ENCODE peak calls at places on chromosomes 1 and 21, in ten cellular contexts. One of them, this sample, is unnamed.

GRCh38 chr1:91091812-91092211 is 70.0 kb upstream of the ZNF644 start:
- DNase-seq in psoas muscle: no peak
- DNase-seq in AG09319: no peak
- DNase-seq in tibial artery: no peak
- DNase-seq in choroid plexus epithelial cell: no peak
- DNase-seq in foreskin fibroblast: no peak
- DNase-seq in cardiac muscle cell: no peak
- DNase-seq in CD4-positive, alpha-beta T cell: no peak
- DNase-seq in WTC11: no peak
- DNase-seq in A549: no peak
- DNase-seq in this sample: no peak

GRCh38 chr1:208108646-208109330 is 135.4 kb downstream of the PLXNA2 start:
- DNase-seq in cardiac muscle cell: no peak
- DNase-seq in WTC11: no peak
- DNase-seq in choroid plexus epithelial cell: no peak
- DNase-seq in A549: no peak
- DNase-seq in AG09319: no peak
- DNase-seq in psoas muscle: no peak
- DNase-seq in CD4-positive, alpha-beta T cell: no peak
- DNase-seq in foreskin fibroblast: no peak
- DNase-seq in tibial artery: no peak
- DNase-seq in this sample: no peak

GRCh38 chr1:176178316-176178715 is 28.8 kb downstream of the COP1 start:
- DNase-seq in A549: no peak
- DNase-seq in cardiac muscle cell: no peak
- DNase-seq in WTC11: no peak
- DNase-seq in tibial artery: no peak
- DNase-seq in foreskin fibroblast: no peak
- DNase-seq in psoas muscle: no peak
- DNase-seq in choroid plexus epithelial cell: peak; percentile 17
- DNase-seq in AG09319: no peak
- DNase-seq in CD4-positive, alpha-beta T cell: no peak
- DNase-seq in this sample: peak; percentile 23

GRCh38 chr1:51237714-51238403 is 1.8 kb downstream of the RNF11 start:
- DNase-seq in psoas muscle: no peak
- DNase-seq in cardiac muscle cell: peak; percentile 23
- DNase-seq in choroid plexus epithelial cell: peak; percentile 60
- DNase-seq in CD4-positive, alpha-beta T cell: no peak
- DNase-seq in WTC11: no peak
- DNase-seq in A549: no peak
- DNase-seq in tibial artery: no peak
- DNase-seq in foreskin fibroblast: peak; percentile 64
- DNase-seq in AG09319: no peak
- DNase-seq in this sample: peak; percentile 41

GRCh38 chr1:64410217-64410616 is 59.7 kb upstream of the CACHD1 start:
- DNase-seq in WTC11: no peak
- DNase-seq in AG09319: no peak
- DNase-seq in A549: no peak
- DNase-seq in CD4-positive, alpha-beta T cell: no peak
- DNase-seq in foreskin fibroblast: no peak
- DNase-seq in tibial artery: no peak
- DNase-seq in cardiac muscle cell: no peak
- DNase-seq in choroid plexus epithelial cell: no peak
- DNase-seq in psoas muscle: no peak
- DNase-seq in this sample: no peak

GRCh38 chr1:36872858-36873257 is 161.5 kb downstream of the GRIK3 start:
- DNase-seq in cardiac muscle cell: no peak
- DNase-seq in AG09319: no peak
- DNase-seq in WTC11: no peak
- DNase-seq in CD4-positive, alpha-beta T cell: no peak
- DNase-seq in tibial artery: no peak
- DNase-seq in A549: no peak
- DNase-seq in foreskin fibroblast: no peak
- DNase-seq in psoas muscle: no peak
- DNase-seq in choroid plexus epithelial cell: no peak
- DNase-seq in this sample: no peak

GRCh38 chr1:67735806-67736627 is 51.0 kb downstream of the GADD45A start:
- DNase-seq in psoas muscle: peak; percentile 78
- DNase-seq in foreskin fibroblast: peak; percentile 88
- DNase-seq in choroid plexus epithelial cell: peak; percentile 94
- DNase-seq in WTC11: no peak
- DNase-seq in tibial artery: peak; percentile 85
- DNase-seq in A549: peak; percentile 36
- DNase-seq in cardiac muscle cell: no peak
- DNase-seq in CD4-positive, alpha-beta T cell: peak; percentile 26
- DNase-seq in AG09319: peak; percentile 76
- DNase-seq in this sample: peak; percentile 88

GRCh38 chr21:25638634-25639166 is 358 bp upstream of the JAM2 start:
- DNase-seq in tibial artery: no peak
- DNase-seq in WTC11: no peak
- DNase-seq in cardiac muscle cell: no peak
- DNase-seq in foreskin fibroblast: peak; percentile 36
- DNase-seq in AG09319: no peak
- DNase-seq in psoas muscle: no peak
- DNase-seq in CD4-positive, alpha-beta T cell: no peak
- DNase-seq in choroid plexus epithelial cell: peak; percentile 44
- DNase-seq in A549: no peak
- DNase-seq in this sample: peak; percentile 70

GRCh38 chr1:93679546-93679945 is 2.1 kb downstream of the BCAR3 start:
- DNase-seq in cardiac muscle cell: no peak
- DNase-seq in foreskin fibroblast: peak; percentile 16
- DNase-seq in choroid plexus epithelial cell: peak; percentile 54
- DNase-seq in A549: no peak
- DNase-seq in psoas muscle: no peak
- DNase-seq in tibial artery: no peak
- DNase-seq in CD4-positive, alpha-beta T cell: no peak
- DNase-seq in WTC11: no peak
- DNase-seq in AG09319: no peak
- DNase-seq in this sample: peak; percentile 83

GRCh38 chr1:168079761-168080160 is 57.0 kb downstream of the GPR161 start:
- DNase-seq in tibial artery: no peak
- DNase-seq in WTC11: no peak
- DNase-seq in AG09319: no peak
- DNase-seq in CD4-positive, alpha-beta T cell: no peak
- DNase-seq in choroid plexus epithelial cell: peak; percentile 55
- DNase-seq in foreskin fibroblast: peak; percentile 61
- DNase-seq in A549: no peak
- DNase-seq in psoas muscle: no peak
- DNase-seq in cardiac muscle cell: no peak
- DNase-seq in this sample: peak; percentile 20

GRCh38 chr1:84298688-84299535 is 2.6 kb upstream of the SAMD13 start:
- DNase-seq in CD4-positive, alpha-beta T cell: peak; percentile 8
- DNase-seq in psoas muscle: peak; percentile 66
- DNase-seq in AG09319: no peak
- DNase-seq in cardiac muscle cell: peak; percentile 52
- DNase-seq in foreskin fibroblast: peak; percentile 63
- DNase-seq in tibial artery: peak; percentile 28
- DNase-seq in choroid plexus epithelial cell: peak; percentile 12
- DNase-seq in WTC11: peak; percentile 58
- DNase-seq in A549: peak; percentile 41
- DNase-seq in this sample: peak; percentile 17

GRCh38 chr1:179175011-179175934 is 54.2 kb downstream of the ABL2 start:
- DNase-seq in WTC11: no peak
- DNase-seq in cardiac muscle cell: no peak
- DNase-seq in tibial artery: no peak
- DNase-seq in foreskin fibroblast: peak; percentile 78
- DNase-seq in choroid plexus epithelial cell: peak; percentile 57
- DNase-seq in A549: no peak
- DNase-seq in AG09319: peak; percentile 36
- DNase-seq in psoas muscle: no peak
- DNase-seq in CD4-positive, alpha-beta T cell: no peak
- DNase-seq in this sample: peak; percentile 74

GRCh38 chr1:175808573-175808972 is 65.2 kb upstream of the TNR start:
- DNase-seq in CD4-positive, alpha-beta T cell: no peak
- DNase-seq in psoas muscle: no peak
- DNase-seq in tibial artery: no peak
- DNase-seq in choroid plexus epithelial cell: no peak
- DNase-seq in cardiac muscle cell: no peak
- DNase-seq in foreskin fibroblast: no peak
- DNase-seq in A549: no peak
- DNase-seq in WTC11: no peak
- DNase-seq in AG09319: no peak
- DNase-seq in this sample: no peak

GRCh38 chr1:235646463-235646862 is 3.1 kb downstream of the GNG4 start:
- DNase-seq in foreskin fibroblast: no peak
- DNase-seq in tibial artery: no peak
- DNase-seq in psoas muscle: no peak
- DNase-seq in AG09319: no peak
- DNase-seq in WTC11: no peak
- DNase-seq in CD4-positive, alpha-beta T cell: no peak
- DNase-seq in A549: no peak
- DNase-seq in cardiac muscle cell: no peak
- DNase-seq in choroid plexus epithelial cell: no peak
- DNase-seq in this sample: no peak

GRCh38 chr1:106620521-106620954 is 435.9 kb upstream of the PRMT6 start:
- DNase-seq in psoas muscle: no peak
- DNase-seq in foreskin fibroblast: peak; percentile 82
- DNase-seq in tibial artery: no peak
- DNase-seq in WTC11: no peak
- DNase-seq in CD4-positive, alpha-beta T cell: no peak
- DNase-seq in choroid plexus epithelial cell: peak; percentile 3
- DNase-seq in AG09319: peak; percentile 32
- DNase-seq in cardiac muscle cell: no peak
- DNase-seq in A549: no peak
- DNase-seq in this sample: peak; percentile 5

GRCh38 chr1:56953386-56953785 is 12.4 kb downstream of the C8B start:
- DNase-seq in A549: no peak
- DNase-seq in psoas muscle: no peak
- DNase-seq in CD4-positive, alpha-beta T cell: no peak
- DNase-seq in AG09319: no peak
- DNase-seq in tibial artery: no peak
- DNase-seq in cardiac muscle cell: no peak
- DNase-seq in WTC11: no peak
- DNase-seq in choroid plexus epithelial cell: no peak
- DNase-seq in foreskin fibroblast: no peak
- DNase-seq in this sample: no peak

GRCh38 chr1:86650065-86650464 is 54.3 kb upstream of the SH3GLB1 start:
- DNase-seq in A549: no peak
- DNase-seq in cardiac muscle cell: no peak
- DNase-seq in choroid plexus epithelial cell: no peak
- DNase-seq in psoas muscle: no peak
- DNase-seq in CD4-positive, alpha-beta T cell: no peak
- DNase-seq in foreskin fibroblast: no peak
- DNase-seq in tibial artery: no peak
- DNase-seq in WTC11: no peak
- DNase-seq in AG09319: no peak
- DNase-seq in this sample: no peak
- TF ChIP-seq CTCF in A549: no peak
- TF ChIP-seq CTCF in cardiac muscle cell: no peak
- TF ChIP-seq CTCF in choroid plexus epithelial cell: no peak
- TF ChIP-seq CTCF in psoas muscle: no peak
- TF ChIP-seq CTCF in CD4-positive, alpha-beta T cell: no peak
- TF ChIP-seq CTCF in foreskin fibroblast: no peak
- TF ChIP-seq CTCF in tibial artery: no peak
- TF ChIP-seq CTCF in WTC11: no peak
- TF ChIP-seq CTCF in AG09319: no peak
- TF ChIP-seq CTCF in this sample: no peak

GRCh38 chr1:189429610-189430009 is 1048.1 kb downstream of the BRINP3 start:
- DNase-seq in WTC11: no peak
- DNase-seq in A549: peak; percentile 2
- DNase-seq in psoas muscle: no peak
- DNase-seq in CD4-positive, alpha-beta T cell: no peak
- DNase-seq in tibial artery: no peak
- DNase-seq in choroid plexus epithelial cell: peak; percentile 72
- DNase-seq in cardiac muscle cell: peak; percentile 68
- DNase-seq in foreskin fibroblast: peak; percentile 54
- DNase-seq in AG09319: no peak
- DNase-seq in this sample: peak; percentile 2
- TF ChIP-seq CTCF in WTC11: peak; percentile 68
- TF ChIP-seq CTCF in A549: peak; percentile 54
- TF ChIP-seq CTCF in psoas muscle: peak; percentile 6
- TF ChIP-seq CTCF in CD4-positive, alpha-beta T cell: no peak
- TF ChIP-seq CTCF in tibial artery: no peak
- TF ChIP-seq CTCF in choroid plexus epithelial cell: peak; percentile 74
- TF ChIP-seq CTCF in cardiac muscle cell: peak; percentile 59
- TF ChIP-seq CTCF in foreskin fibroblast: no peak
- TF ChIP-seq CTCF in AG09319: no peak
- TF ChIP-seq CTCF in this sample: peak; percentile 30

DNA sequence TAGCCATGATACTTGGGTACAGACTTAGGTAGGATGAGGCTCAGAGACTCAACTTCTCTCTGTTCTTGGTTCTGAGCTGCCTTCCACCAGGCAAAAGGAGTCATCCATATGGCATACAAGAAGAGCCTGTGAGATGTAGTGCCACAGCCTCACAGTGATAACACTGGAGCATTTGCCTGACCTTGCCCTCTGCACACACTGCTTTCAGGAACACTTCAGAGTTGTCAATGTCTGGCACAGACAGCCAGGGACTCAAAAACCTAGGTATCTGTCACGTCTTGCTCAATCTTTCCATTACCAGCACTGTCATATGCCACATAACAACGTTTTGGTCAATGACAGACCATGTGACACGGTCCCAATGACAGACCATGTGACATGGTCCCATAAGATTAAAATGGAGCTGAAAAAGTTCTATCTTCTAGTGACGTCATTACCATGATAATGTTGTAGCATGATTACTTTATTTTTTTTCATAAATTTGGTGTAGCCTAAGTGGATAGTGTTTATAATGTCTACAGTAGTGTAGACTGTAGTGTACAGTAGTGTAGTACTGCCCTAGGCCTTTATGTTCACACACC is 199.9 kb upstream of the CTTNBP2NL start:
- DNase-seq in A549: no peak
- DNase-seq in choroid plexus epithelial cell: no peak
- DNase-seq in tibial artery: no peak
- DNase-seq in cardiac muscle cell: no peak
- DNase-seq in WTC11: no peak
- DNase-seq in CD4-positive, alpha-beta T cell: no peak
- DNase-seq in foreskin fibroblast: no peak
- DNase-seq in AG09319: no peak
- DNase-seq in psoas muscle: no peak
- DNase-seq in this sample: no peak
- TF ChIP-seq CTCF in A549: no peak
- TF ChIP-seq CTCF in choroid plexus epithelial cell: no peak
- TF ChIP-seq CTCF in tibial artery: no peak
- TF ChIP-seq CTCF in cardiac muscle cell: no peak
- TF ChIP-seq CTCF in WTC11: no peak
- TF ChIP-seq CTCF in CD4-positive, alpha-beta T cell: no peak
- TF ChIP-seq CTCF in foreskin fibroblast: no peak
- TF ChIP-seq CTCF in AG09319: no peak
- TF ChIP-seq CTCF in psoas muscle: no peak
- TF ChIP-seq CTCF in this sample: no peak

GRCh38 chr1:224791362-224791941 is 138.0 kb upstream of the DNAH14 start:
- DNase-seq in A549: no peak
- DNase-seq in choroid plexus epithelial cell: no peak
- DNase-seq in foreskin fibroblast: no peak
- DNase-seq in WTC11: no peak
- DNase-seq in AG09319: no peak
- DNase-seq in tibial artery: no peak
- DNase-seq in CD4-positive, alpha-beta T cell: no peak
- DNase-seq in cardiac muscle cell: no peak
- DNase-seq in psoas muscle: no peak
- DNase-seq in this sample: no peak
- TF ChIP-seq CTCF in A549: no peak
- TF ChIP-seq CTCF in choroid plexus epithelial cell: no peak
- TF ChIP-seq CTCF in foreskin fibroblast: no peak
- TF ChIP-seq CTCF in WTC11: no peak
- TF ChIP-seq CTCF in AG09319: no peak
- TF ChIP-seq CTCF in tibial artery: no peak
- TF ChIP-seq CTCF in CD4-positive, alpha-beta T cell: no peak
- TF ChIP-seq CTCF in cardiac muscle cell: no peak
- TF ChIP-seq CTCF in psoas muscle: no peak
- TF ChIP-seq CTCF in this sample: no peak